ENCODE peak calls at places on chromosomes 7 and 10, in eight cellular contexts. F is aorta; C is cardiac muscle cell; S is kidney tubule cell; W is fibroblast of the conjunctiva; H is posterior vena cava; N is GF-D8; Z is activated T-cell treated with anti-CD3 and anti-CD28 coated beads, Interleukin-2, amount 50 U/mL, for 48 hours. T is an unnamed sample.

GRCh38 chr10:117534321-117535044 is 8.1 kb upstream of the EMX2 start:
- DNase-seq in S (peak; percentile 20), Z (peak; percentile 23), C (no peak), H (no peak), W (no peak), N (no peak), F (no peak), T (no peak)

GRCh38 chr10:101046332-101047238 is 15.2 kb upstream of the KAZALD1 start:
- DNase-seq in S (no peak), N (no peak), W (no peak), Z (no peak), F (no peak), C (no peak), H (no peak), T (no peak)

GRCh38 chr10:17144757-17145156 is 15.1 kb upstream of the CUBN start:
- DNase-seq in F (no peak), S (no peak), N (no peak), W (no peak), Z (peak; percentile 68), H (no peak), C (no peak), T (no peak)

GRCh38 chr7:35555934-35556333 is 139.0 kb downstream of the HERPUD2 start:
- DNase-seq in W (no peak), C (peak; percentile 5), N (no peak), F (no peak), H (no peak), S (peak; percentile 45), Z (no peak), T (no peak)

GRCh38 chr7:79531116-79531515 is 77.6 kb upstream of the MAGI2 start:
- DNase-seq in H (no peak), W (no peak), C (no peak), Z (no peak), N (no peak), S (peak; percentile 53), F (no peak), T (no peak)

GRCh38 chr10:49512121-49512809 is 26.7 kb downstream of the ERCC6 start:
- DNase-seq in C (peak; percentile 55), W (no peak), N (peak; percentile 4), F (no peak), H (no peak), Z (no peak), S (peak; percentile 50), T (no peak)

GRCh38 chr7:142787783-142788182 is 17.0 kb downstream of the PRSS2 start:
- DNase-seq in S (no peak), C (no peak), H (no peak), Z (peak; percentile 20), W (no peak), N (no peak), F (no peak), T (no peak)

GRCh38 chr10:71604324-71605018 is 115.1 kb downstream of the C10orf105 start:
- DNase-seq in N (no peak), Z (no peak), S (peak; percentile 15), W (no peak), C (peak; percentile 53), F (no peak), H (no peak), T (no peak)

GRCh38 chr10:7260412-7260900 is 150.4 kb downstream of the SFMBT2 start:
- DNase-seq in F (peak; percentile 67), C (peak; percentile 98), H (no peak), Z (no peak), N (peak; percentile 71), W (peak; percentile 92), S (peak; percentile 69), T (peak; percentile 47)

GRCh38 chr7:127417346-127417745 is 24.8 kb upstream of the ZNF800 start:
- DNase-seq in S (no peak), H (no peak), C (no peak), F (no peak), W (no peak), Z (no peak), N (no peak), T (no peak)

GRCh38 chr10:113059001-113059780 is 109.1 kb downstream of the TCF7L2 start:
- DNase-seq in S (no peak), W (peak; percentile 77), H (no peak), F (peak; percentile 69), C (peak; percentile 91), N (no peak), Z (no peak), T (no peak)

GRCh38 chr7:5179756-5180155 is 10.3 kb upstream of the WIPI2 start:
- DNase-seq in H (no peak), C (no peak), W (no peak), Z (no peak), F (no peak), N (no peak), S (no peak), T (no peak)

GRCh38 chr10:50289196-50289595 is 37.9 kb upstream of the ASAH2 start:
- DNase-seq in F (no peak), W (no peak), N (no peak), H (no peak), Z (no peak), S (no peak), C (no peak), T (no peak)

GRCh38 chr10:49225218-49225876 is 37.2 kb upstream of the TMEM273 start:
- DNase-seq in S (no peak), N (no peak), F (no peak), W (no peak), Z (no peak), H (no peak), C (no peak), T (no peak)

GRCh38 chr10:68550747-68551411 is 9.3 kb upstream of the TET1 start:
- DNase-seq in C (peak; percentile 89), S (peak; percentile 68), N (peak; percentile 44), F (no peak), Z (peak; percentile 43), H (no peak), W (peak; percentile 77), T (peak; percentile 51)

GRCh38 chr10:112811741-112812551 is 138.1 kb upstream of the TCF7L2 start:
- DNase-seq in C (peak; percentile 92), S (peak; percentile 98), W (peak; percentile 94), Z (no peak), N (no peak), H (peak; percentile 85), F (peak; percentile 87), T (peak; percentile 66)

GRCh38 chr7:18828333-18829100 is 288.9 kb downstream of the TWIST1 start:
- DNase-seq in H (no peak), N (no peak), F (no peak), S (no peak), Z (no peak), W (no peak), C (no peak), T (no peak)

GRCh38 chr7:19202599-19202998 is 57.4 kb upstream of the FERD3L start:
- DNase-seq in H (no peak), C (no peak), F (no peak), W (no peak), N (no peak), S (no peak), Z (no peak), T (no peak)

GRCh38 chr7:32481176-32481575 is 9.0 kb downstream of the LSM5 start:
- DNase-seq in W (no peak), C (no peak), F (no peak), H (no peak), S (no peak), Z (no peak), N (no peak), T (no peak)

GRCh38 chr7:139060838-139061237 is 25.0 kb upstream of the ZC3HAV1L start:
- DNase-seq in S (no peak), W (no peak), H (no peak), Z (no peak), F (no peak), C (no peak), N (no peak), T (no peak)

GRCh38 chr7:5424689-5425506 is 1.3 kb upstream of the TNRC18 start:
- DNase-seq in F (peak; percentile 80), H (peak; percentile 92), C (peak; percentile 70), N (peak; percentile 36), Z (peak; percentile 27), S (peak; percentile 56), W (no peak), T (no peak)

GRCh38 chr10:11525503-11525902 is 85.9 kb downstream of the USP6NL start:
- DNase-seq in C (peak; percentile 79), F (peak; percentile 88), N (no peak), W (no peak), Z (no peak), S (no peak), H (peak; percentile 95), T (no peak)

GRCh38 chr7:129363-130221 is 62.8 kb upstream of the FAM20C start:
- DNase-seq in W (peak; percentile 10), C (peak; percentile 81), Z (no peak), S (no peak), N (no peak), F (peak; percentile 82), H (peak; percentile 84), T (no peak)

GRCh38 chr10:102919237-102919959 is 1.3 kb downstream of the CNNM2 start:
- DNase-seq in S (peak; percentile 51), W (no peak), N (no peak), H (no peak), Z (no peak), F (peak; percentile 58), C (peak; percentile 11), T (no peak)

GRCh38 chr7:42263971-42264370 is 27.0 kb upstream of the GLI3 start:
- DNase-seq in F (no peak), H (no peak), C (no peak), S (no peak), N (no peak), Z (no peak), W (no peak), T (no peak)

GRCh38 chr10:101489355-101489754 is 98.7 kb downstream of the POLL start:
- DNase-seq in S (no peak), F (no peak), H (no peak), Z (no peak), C (peak; percentile 12), N (peak; percentile 7), W (peak; percentile 8), T (no peak)

GRCh38 chr10:3781458-3782098 is 3.4 kb downstream of the KLF6 start:
- DNase-seq in N (no peak), S (peak; percentile 76), Z (peak; percentile 65), F (peak; percentile 85), C (peak; percentile 83), W (no peak), H (peak; percentile 88), T (no peak)

GRCh38 chr7:17631061-17631460 is 309.2 kb downstream of the SNX13 start:
- DNase-seq in C (no peak), Z (no peak), F (no peak), W (no peak), N (no peak), S (no peak), H (no peak), T (no peak)

GRCh38 chr10:49394933-49395740 is 752 bp downstream of the DRGX start:
- DNase-seq in W (no peak), S (no peak), C (no peak), F (no peak), Z (no peak), H (peak; percentile 74), N (no peak), T (no peak)

GRCh38 chr7:155804431-155804831 is 7.8 kb downstream of the SHH start:
- DNase-seq in S (no peak), N (no peak), W (no peak), C (no peak), H (peak; percentile 47), F (peak; percentile 16), Z (no peak), T (no peak)

GRCh38 chr10:93218386-93218785 is 144.7 kb downstream of the CYP26A1 start:
- DNase-seq in Z (no peak), H (no peak), C (no peak), N (no peak), S (no peak), W (no peak), F (no peak), T (no peak)

GRCh38 chr7:159370-160270 is 32.8 kb upstream of the FAM20C start:
- DNase-seq in H (peak; percentile 64), C (no peak), F (peak; percentile 30), S (no peak), Z (no peak), W (no peak), N (no peak), T (no peak)

GRCh38 chr7:37493810-37494209 is 45.1 kb upstream of the ELMO1 start:
- DNase-seq in S (no peak), F (no peak), N (no peak), H (no peak), C (no peak), W (no peak), Z (no peak), T (no peak)

GRCh38 chr10:28331821-28332220 is 29.0 kb upstream of the MPP7 start:
- DNase-seq in Z (no peak), N (no peak), W (peak; percentile 83), F (no peak), S (no peak), H (no peak), C (peak; percentile 2), T (peak; percentile 63)